ENCODE peak calls at places on chromosomes 6 and 20, in five cellular contexts. M, N, A, T and W are unnamed samples.

GRCh38 chr20:48455606-48456360 is 372.0 kb downstream of the PREX1 start:
- DNase-seq in A (no peak), N (no peak), M (peak), T (no peak), W (no peak)

GRCh38 chr20:49865559-49865958 is 49.8 kb downstream of the SPATA2 start:
- DNase-seq in N (no peak), T (no peak), M (no peak), A (no peak), W (no peak)

GRCh38 chr20:3092611-3093379 is 8.3 kb upstream of the AVP start:
- DNase-seq in N (no peak), T (no peak), M (peak), A (no peak), W (no peak)

GRCh38 chr6:20411953-20412352 is 10.3 kb downstream of the E2F3 start:
- DNase-seq in T (no peak), A (no peak), M (no peak), N (no peak), W (no peak)

GRCh38 chr20:35504751-35505150 is 24.7 kb downstream of the C20orf173 start:
- DNase-seq in A (no peak), T (no peak), N (no peak), M (no peak), W (no peak)

GRCh38 chr20:24736131-24736843 is 212.8 kb upstream of the CST7 start:
- DNase-seq in A (no peak), M (no peak), N (no peak), T (no peak), W (no peak)

GRCh38 chr20:12243327-12243726 is 325.6 kb downstream of the BTBD3 start:
- DNase-seq in T (no peak), A (no peak), M (no peak), N (no peak), W (no peak)

GRCh38 chr6:5905431-5906339 is 101.0 kb downstream of the NRN1 start:
- DNase-seq in T (peak), N (no peak), A (no peak), M (no peak), W (no peak)

GRCh38 chr20:3679749-3680700 is 1.8 kb downstream of the ADAM33 start:
- DNase-seq in A (no peak), M (peak), T (no peak), N (no peak), W (no peak)

GRCh38 chr6:19050765-19051164 is 663.6 kb downstream of the RNF144B start:
- DNase-seq in M (no peak), A (no peak), T (no peak), N (no peak), W (no peak)

GRCh38 chr20:37988555-37988954 is 44.7 kb downstream of the TTI1 start:
- DNase-seq in N (no peak), T (no peak), A (no peak), M (no peak), W (no peak)

GRCh38 chr20:3763691-3764601 is 3.6 kb downstream of the ADISSP start:
- DNase-seq in T (no peak), N (no peak), M (no peak), A (no peak), W (no peak)

GRCh38 chr6:138001750-138002349 is 105.4 kb downstream of the PERP start:
- DNase-seq in A (peak), N (peak), T (peak), M (peak), W (peak)

GRCh38 chr6:33987531-33988021 is 158.3 kb downstream of the GRM4 start:
- DNase-seq in T (peak), N (no peak), M (no peak), A (peak), W (no peak)

GRCh38 chr20:60470366-60470765 is 512.1 kb downstream of the CDH26 start:
- DNase-seq in T (no peak), A (no peak), M (no peak), N (no peak), W (no peak)

DNA sequence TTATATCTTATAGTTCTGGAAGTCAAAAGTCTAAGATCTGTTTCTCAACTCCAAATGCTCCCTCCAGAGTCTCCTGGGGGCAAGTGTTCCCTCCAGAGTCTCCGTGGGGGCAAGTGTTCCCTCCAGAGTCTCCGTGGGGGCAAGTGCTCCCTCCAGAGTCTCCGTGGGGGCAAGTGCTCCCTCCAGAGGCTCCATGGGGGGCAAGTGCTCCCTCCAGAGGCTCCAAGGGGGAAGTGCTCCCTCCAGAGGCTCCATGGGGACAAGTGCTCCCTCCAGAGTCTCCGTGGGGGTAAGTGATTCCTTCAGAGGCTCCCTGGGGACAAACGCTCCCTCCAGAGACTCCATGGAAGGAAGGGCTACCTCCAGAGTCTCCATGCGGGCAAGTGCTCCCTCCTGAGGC is 34.0 kb upstream of the THBS2 start:
- DNase-seq in A (no peak), T (no peak), M (no peak), N (no peak), W (no peak)
- TF ChIP-seq CTCF in A (no peak), T (no peak), M (no peak), N (no peak), W (no peak)

DNA sequence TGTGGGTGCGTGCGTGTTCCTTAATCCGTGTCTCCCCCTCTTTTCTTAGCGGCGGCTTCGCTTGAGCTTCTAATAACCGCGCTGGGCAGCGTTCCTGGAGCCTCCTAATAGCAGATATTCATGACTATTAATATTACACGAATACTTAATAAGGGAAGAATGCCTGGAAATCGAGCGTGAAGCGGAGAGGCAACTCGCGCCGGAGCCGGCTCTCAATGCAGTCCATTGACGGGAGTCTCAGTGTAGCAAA is 3.0 kb downstream of the TFAP2A start:
- DNase-seq in M (no peak), N (no peak), T (no peak), A (no peak), W (no peak)
- TF ChIP-seq EZH2 in M (peak), N (no peak), T (no peak), A (no peak), W (no peak)

GRCh38 chr20:63579017-63579705 is 5.1 kb upstream of the HELZ2 start:
- DNase-seq in M (no peak), N (no peak), A (no peak), T (no peak), W (no peak)

GRCh38 chr20:63582382-63583063 is 8.5 kb upstream of the HELZ2 start:
- DNase-seq in T (no peak), N (no peak), M (no peak), A (no peak), W (no peak)

GRCh38 chr20:63577317-63577894 is 3.4 kb upstream of the HELZ2 start:
- DNase-seq in N (no peak), T (no peak), A (no peak), M (no peak), W (no peak)

GRCh38 chr20:63578224-63579016 is 4.4 kb upstream of the HELZ2 start:
- DNase-seq in T (no peak), N (no peak), M (no peak), A (no peak), W (no peak)

DNA sequence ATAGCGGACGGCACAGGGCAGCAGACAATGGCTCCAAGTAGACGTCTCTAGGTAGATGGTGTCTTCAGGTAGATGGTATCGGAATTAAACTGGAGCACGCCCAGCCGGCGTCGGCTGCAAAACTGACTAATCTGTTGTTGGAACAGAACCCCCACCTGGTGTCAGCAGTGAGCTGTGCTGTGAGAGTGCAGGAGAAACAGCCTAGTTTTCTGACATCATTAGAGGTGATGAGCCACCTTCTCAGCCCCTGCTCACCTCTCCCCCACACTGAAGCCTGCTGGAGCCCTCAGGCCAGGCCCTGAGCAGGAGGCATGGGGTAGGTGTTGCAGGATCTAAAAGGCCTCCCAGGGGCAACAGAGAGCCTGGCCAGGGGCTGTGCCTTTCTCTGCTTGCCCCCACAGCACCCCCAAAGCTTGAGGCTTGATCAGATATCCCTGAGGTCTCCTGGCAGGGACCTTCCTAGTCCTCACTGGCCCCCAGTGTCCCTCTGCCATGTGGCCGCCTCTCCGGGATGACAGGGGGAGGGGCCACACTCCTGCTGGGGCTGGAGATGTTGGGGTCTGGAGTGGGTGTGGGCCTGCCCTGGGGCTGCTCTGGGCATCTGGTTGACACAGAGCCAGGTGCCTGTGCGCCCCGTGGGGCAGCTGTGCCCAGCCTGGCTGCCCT is 6.9 kb upstream of the HELZ2 start:
- DNase-seq in T (peak), M (peak), N (peak), A (peak), W (peak)
- TF ChIP-seq CTCF in T (peak), M (peak), N (peak), A (peak), W (peak)

GRCh38 chr6:40754481-40755045 is 167.4 kb upstream of the LRFN2 start:
- DNase-seq in T (no peak), M (peak), A (no peak), N (no peak), W (no peak)
- TF ChIP-seq EZH2 in T (no peak), M (no peak), A (no peak), N (no peak), W (no peak)

DNA sequence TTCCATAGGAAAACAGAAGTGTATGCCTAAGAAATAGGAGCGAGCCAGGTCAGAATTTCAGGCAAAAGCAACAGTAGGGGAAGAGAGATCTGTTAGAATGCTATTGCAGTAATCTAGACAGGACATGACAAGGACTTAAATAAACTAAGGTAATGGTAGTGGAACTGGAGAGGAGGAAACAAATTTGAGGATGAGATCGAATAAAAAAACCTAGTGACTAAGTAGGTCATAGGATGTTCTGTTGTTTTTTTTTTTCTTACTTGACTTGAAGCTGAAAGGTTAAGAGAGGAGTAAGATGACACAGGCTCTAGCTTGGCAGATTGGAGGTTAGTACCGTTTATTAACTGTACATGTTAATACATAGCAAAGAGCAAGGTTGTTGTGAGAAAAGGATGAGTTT is 28.6 kb downstream of the ORC3 start:
- DNase-seq in T (no peak), A (no peak), M (no peak), N (no peak), W (no peak)
- TF ChIP-seq CTCF in T (no peak), A (no peak), M (no peak), N (no peak), W (no peak)

GRCh38 chr20:46083531-46084061 is 6.2 kb downstream of the NCOA5 start:
- DNase-seq in T (no peak), N (no peak), A (no peak), M (no peak), W (no peak)
- TF ChIP-seq EZH2 in T (no peak), N (no peak), A (no peak), M (no peak), W (no peak)

GRCh38 chr6:28838634-28839442 is 84.9 kb downstream of the TRIM27 start:
- DNase-seq in A (peak), N (peak), T (peak), M (peak), W (peak)
- TF ChIP-seq CTCF in A (peak), N (peak), T (peak), M (peak), W (peak)